ENCODE peak calls at places on chromosome 18, in nine cellular contexts. N is NCI-H345, O is fibroblast of lung, M is AG10803, Q is suprapubic skin, T is hypothalamus, Y is astrocyte, A is ovary, V is GM12892. P is an unnamed sample.

GRCh38 chr18:75071866-75072671 is 136.9 kb downstream of the PTGR3 start:
- DNase-seq in N (no peak), Q (no peak), V (no peak), A (no peak), M (no peak), Y (no peak), T (no peak), O (no peak), P (no peak)

GRCh38 chr18:63216911-63217311 is 102.7 kb downstream of the BCL2 start:
- DNase-seq in Y (no peak), O (no peak), V (no peak), N (no peak), Q (no peak), A (no peak), T (no peak), M (no peak), P (no peak)

GRCh38 chr18:58028109-58028784 is 15.8 kb upstream of the NEDD4L start:
- DNase-seq in Q (no peak), T (no peak), A (no peak), N (no peak), Y (no peak), V (no peak), M (no peak), O (no peak), P (no peak)

GRCh38 chr18:48803951-48804855 is 146.6 kb downstream of the SMAD7 start:
- DNase-seq in V (no peak), M (no peak), Y (no peak), T (no peak), N (no peak), Q (peak; percentile 65), O (no peak), A (peak; percentile 24), P (no peak)

GRCh38 chr18:50866765-50867164 is 12.2 kb upstream of the ME2 start:
- DNase-seq in V (no peak), A (no peak), Y (no peak), M (no peak), Q (no peak), N (no peak), O (peak; percentile 12), T (no peak), P (no peak)

GRCh38 chr18:49100226-49100968 is 149.6 kb upstream of the SMAD7 start:
- DNase-seq in A (no peak), T (no peak), Y (peak; percentile 71), N (no peak), O (peak; percentile 76), Q (no peak), V (no peak), M (peak; percentile 25), P (no peak)

GRCh38 chr18:61502472-61502871 is 169.2 kb downstream of the CDH20 start:
- DNase-seq in Q (no peak), T (peak; percentile 9), A (no peak), Y (peak; percentile 33), M (peak; percentile 63), N (peak; percentile 62), O (peak; percentile 43), V (no peak), P (peak; percentile 83)

GRCh38 chr18:75757951-75758350 is 330.4 kb upstream of the SMIM21 start:
- DNase-seq in A (no peak), V (no peak), O (no peak), N (no peak), M (no peak), Y (no peak), Q (no peak), T (no peak), P (no peak)

GRCh38 chr18:48777026-48777736 is 173.6 kb downstream of the SMAD7 start:
- DNase-seq in M (peak; percentile 25), T (no peak), O (peak; percentile 33), A (peak; percentile 77), Y (no peak), N (peak; percentile 35), V (peak; percentile 95), Q (no peak), P (peak; percentile 88)

GRCh38 chr18:54946149-54946581 is 13.1 kb downstream of the CCDC68 start:
- DNase-seq in V (no peak), M (no peak), A (no peak), Y (peak; percentile 26), N (no peak), T (no peak), Q (no peak), O (peak; percentile 33), P (no peak)

P was measured in GM03348.